ENCODE peak calls at places on chromosomes 12 and 14, in five cellular contexts. R, Q, D, F and Z are unnamed samples.

GRCh38 chr14:39035336-39035735 is 67.7 kb downstream of the SEC23A start:
- DNase-seq in R (no peak), D (no peak), F (no peak), Q (no peak), Z (no peak)

GRCh38 chr12:110578522-110579238 is 4.4 kb downstream of the PPTC7 start:
- DNase-seq in F (no peak), Q (no peak), R (no peak), D (no peak), Z (no peak)

GRCh38 chr12:21483531-21483930 is 17.9 kb downstream of the RECQL start:
- DNase-seq in R (no peak), Q (no peak), F (no peak), D (no peak), Z (no peak)

GRCh38 chr14:91866061-91866460 is 1.3 kb downstream of the TC2N start:
- DNase-seq in R (no peak), Q (no peak), F (no peak), D (no peak), Z (no peak)

GRCh38 chr14:76698191-76698590 is 63.1 kb upstream of the VASH1 start:
- DNase-seq in Q (no peak), F (no peak), R (no peak), D (no peak), Z (no peak)

GRCh38 chr14:55780156-55780946 is 200.3 kb downstream of the KTN1 start:
- DNase-seq in R (no peak), Q (no peak), D (no peak), F (no peak), Z (no peak)

GRCh38 chr14:30550335-30550734 is 8.6 kb upstream of the G2E3 start:
- DNase-seq in F (no peak), D (no peak), R (no peak), Q (no peak), Z (no peak)

GRCh38 chr14:77988966-77989365 is 181.2 kb upstream of the NRXN3 start:
- DNase-seq in F (no peak), Q (no peak), D (peak), R (no peak), Z (no peak)

GRCh38 chr12:110468212-110469048 is at the start of the genes FAM216A and GPN3:
- DNase-seq in D (peak), F (peak), Q (peak), R (peak), Z (peak)

GRCh38 chr14:93207468-93208308 is 632 bp downstream of the UBR7 start:
- DNase-seq in R (peak), Q (peak), F (no peak), D (no peak), Z (peak)

GRCh38 chr12:131598717-131599116 is 112.2 kb upstream of the SFSWAP start:
- DNase-seq in R (no peak), Q (no peak), F (no peak), D (no peak), Z (no peak)

GRCh38 chr14:51652168-51653095 is 722 bp downstream of the FRMD6 start:
- DNase-seq in R (peak), F (no peak), D (no peak), Q (peak), Z (no peak)

GRCh38 chr12:98320026-98320425 is 195.4 kb upstream of the TMPO start:
- DNase-seq in F (no peak), D (no peak), R (no peak), Q (no peak), Z (no peak)

GRCh38 chr12:56898938-56899337 is 35.3 kb downstream of the SDR9C7 start:
- DNase-seq in R (no peak), F (no peak), D (no peak), Q (no peak), Z (no peak)

GRCh38 chr14:90759370-90760054 is 56.7 kb downstream of the TTC7B start:
- DNase-seq in Q (no peak), F (no peak), R (no peak), D (no peak), Z (no peak)
- TF ChIP-seq FOXM1 in Q (no peak), F (no peak), R (no peak), D (no peak), Z (no peak)

DNA sequence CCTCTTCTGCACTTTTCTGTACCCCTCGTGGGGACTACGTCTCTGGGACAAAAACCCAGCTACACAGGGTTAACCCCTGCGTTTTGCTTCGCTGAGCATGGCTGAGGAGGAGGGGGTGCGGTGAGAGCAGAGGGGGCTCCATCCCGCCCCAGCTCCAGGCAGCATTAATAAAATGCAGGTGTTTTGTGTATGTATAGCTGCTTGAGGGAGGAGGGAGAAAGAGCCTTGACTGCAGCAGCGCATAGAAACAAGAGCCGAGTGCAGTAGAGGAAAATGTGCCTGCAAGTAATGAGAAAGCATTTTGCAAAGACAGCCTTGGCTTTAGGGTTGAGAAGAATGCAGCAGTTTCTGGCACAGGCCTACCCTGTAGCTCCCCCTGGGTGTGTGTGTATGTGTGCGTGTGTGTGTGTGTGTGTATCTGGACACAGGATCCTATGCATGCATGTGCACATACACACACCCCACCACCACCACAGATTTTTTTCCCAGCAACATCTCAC is 103.9 kb downstream of the ZFP36L1 start:
- DNase-seq in Q (no peak), D (no peak), F (no peak), R (peak), Z (no peak)
- TF ChIP-seq FOXM1 in Q (no peak), D (no peak), F (no peak), R (no peak), Z (no peak)

DNA sequence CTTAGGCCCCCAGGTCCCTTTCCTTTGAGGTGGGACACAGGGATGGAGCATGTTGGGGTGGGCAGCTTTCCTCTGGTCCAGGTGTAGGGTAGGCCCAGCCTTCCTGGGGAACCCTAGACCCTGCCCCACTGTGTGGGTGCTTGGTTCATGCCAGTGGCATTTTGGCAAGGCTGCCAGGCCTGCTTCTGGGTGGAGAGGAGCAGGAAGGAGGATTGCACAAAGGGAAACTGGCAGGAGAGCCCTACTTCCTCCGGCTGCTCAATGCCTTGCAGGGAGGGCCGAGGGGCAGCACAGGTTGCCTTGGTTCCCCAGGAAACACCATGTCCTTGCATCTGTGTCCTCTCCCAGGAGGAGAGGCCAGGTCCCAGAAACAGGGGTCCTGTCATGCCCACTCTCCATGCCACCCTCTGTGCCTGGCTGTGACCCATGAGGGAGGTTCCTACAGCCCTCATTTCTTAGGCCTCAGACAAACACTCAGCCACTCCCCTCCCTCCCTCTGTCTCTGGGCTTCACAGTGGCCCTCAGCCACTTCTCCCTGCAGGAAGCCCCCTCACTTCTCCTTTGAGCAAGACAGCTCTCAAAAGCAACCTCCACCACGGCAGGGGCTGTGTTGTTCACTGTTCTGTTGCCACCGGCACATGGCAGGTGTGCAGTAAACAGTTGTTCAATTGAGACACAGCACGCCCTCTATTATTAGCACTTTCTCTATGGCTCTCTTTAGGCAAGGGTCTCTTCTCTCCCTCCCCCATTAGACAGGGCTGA is 6.8 kb upstream of the KRT80 start:
- DNase-seq in D (no peak), Q (no peak), R (no peak), F (no peak), Z (no peak)
- TF ChIP-seq FOXM1 in D (no peak), Q (no peak), R (no peak), F (no peak), Z (no peak)

GRCh38 chr12:47077206-47078085 is 2.0 kb upstream of the PCED1B start:
- DNase-seq in D (no peak), F (no peak), Q (no peak), R (no peak), Z (no peak)

GRCh38 chr12:47078086-47078395 is 1.4 kb upstream of the PCED1B start:
- DNase-seq in F (no peak), R (no peak), Q (no peak), D (no peak), Z (no peak)

GRCh38 chr12:47079894-47080724 is at the start of gene AMIGO2:
- DNase-seq in D (no peak), R (no peak), F (no peak), Q (peak), Z (peak)

GRCh38 chr12:47079365-47079893 is at the start of gene PCED1B:
- DNase-seq in Q (peak), F (no peak), R (peak), D (peak), Z (peak)

GRCh38 chr12:47078733-47079364 is 572 bp upstream of the PCED1B start:
- DNase-seq in D (no peak), F (no peak), Q (peak), R (no peak), Z (no peak)
- TF ChIP-seq FOXM1 in D (no peak), F (no peak), Q (no peak), R (no peak), Z (no peak)

DNA sequence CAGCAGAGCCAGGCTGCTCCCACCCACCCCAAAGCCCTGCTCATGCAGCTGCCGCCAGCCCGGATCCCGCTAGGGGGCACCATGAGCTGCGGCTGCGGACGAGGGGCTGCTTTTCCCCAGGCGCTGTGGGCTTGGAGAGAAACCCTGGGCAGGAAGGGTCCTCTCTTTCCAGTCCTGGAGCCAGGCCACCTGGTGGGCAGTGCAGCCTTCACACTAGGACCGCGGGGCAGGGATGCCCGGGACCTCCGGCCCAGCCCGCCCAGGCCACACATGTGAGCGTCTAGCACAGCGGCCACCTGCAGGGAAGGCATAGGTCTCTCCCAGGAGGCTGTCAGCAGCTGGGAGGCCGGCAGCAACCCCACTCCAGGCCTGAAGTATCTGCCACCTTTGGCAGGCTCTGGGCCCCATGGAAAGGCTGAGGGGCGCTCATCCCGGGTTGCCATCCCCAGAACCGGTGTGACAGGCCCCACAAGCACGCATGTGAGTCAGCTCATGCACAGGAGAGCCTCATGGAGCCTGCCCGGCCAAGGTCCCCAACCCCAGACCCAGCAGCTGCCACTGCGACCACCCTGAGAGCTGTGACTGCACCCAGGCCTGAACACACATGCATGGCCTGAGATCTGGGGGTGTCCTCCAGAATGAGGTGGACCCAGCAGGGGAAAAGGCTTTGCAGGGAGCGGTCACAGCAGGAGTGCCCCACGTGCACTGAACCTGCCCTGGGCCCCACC is 280.0 kb upstream of the RTL1 start:
- DNase-seq in Q (peak), D (peak), F (no peak), R (peak), Z (peak)
- TF ChIP-seq FOXM1 in Q (no peak), D (no peak), F (no peak), R (no peak), Z (no peak)

GRCh38 chr14:36241183-36241582 is 64.7 kb upstream of the PTCSC3 start:
- DNase-seq in Q (no peak), F (no peak), D (no peak), R (no peak), Z (no peak)

GRCh38 chr14:36233217-36233616 is 56.7 kb upstream of the PTCSC3 start:
- DNase-seq in F (no peak), Q (no peak), D (no peak), R (no peak), Z (no peak)

GRCh38 chr14:36243183-36243582 is 66.7 kb upstream of the PTCSC3 start:
- DNase-seq in D (no peak), Q (no peak), F (no peak), R (no peak), Z (no peak)

GRCh38 chr14:36238666-36239363 is 62.3 kb upstream of the PTCSC3 start:
- DNase-seq in Q (no peak), F (no peak), D (no peak), R (no peak), Z (no peak)
- TF ChIP-seq FOXM1 in Q (no peak), F (no peak), D (no peak), R (no peak), Z (no peak)

DNA sequence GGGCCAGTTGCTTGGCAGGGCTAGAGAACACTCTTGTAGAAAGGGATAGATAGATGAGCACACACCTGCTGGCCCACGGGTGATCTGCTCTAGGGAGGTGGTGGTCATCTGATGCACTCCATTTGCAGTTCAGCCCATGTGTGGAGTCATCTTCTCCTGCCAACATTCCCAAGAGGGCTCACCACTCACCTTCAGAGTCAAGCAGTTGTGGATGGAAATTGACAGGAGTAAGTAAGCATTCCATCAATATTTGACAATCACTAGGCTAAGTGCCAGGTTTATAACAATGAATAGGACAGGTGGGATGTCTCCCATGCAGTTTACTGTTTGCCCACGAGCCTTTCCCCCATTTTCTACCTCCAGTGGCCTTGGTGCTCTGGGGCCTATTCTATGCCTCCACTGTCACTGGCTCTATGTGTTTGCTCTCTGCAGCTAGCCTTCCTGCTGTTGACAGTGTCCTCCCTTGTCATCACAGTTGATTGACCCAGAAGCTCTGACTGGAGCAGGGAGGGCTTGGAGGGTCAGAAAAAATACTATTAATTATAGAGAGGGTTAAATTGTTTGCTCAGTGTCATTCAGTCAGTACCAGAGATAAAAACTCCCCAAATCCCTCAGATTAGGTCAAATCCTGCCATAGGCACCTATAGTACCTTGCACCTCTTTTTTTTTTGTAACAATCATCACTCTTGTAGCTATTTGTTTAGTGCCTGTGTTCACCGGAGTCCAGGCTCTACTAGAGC is 134.6 kb upstream of the PZP start:
- DNase-seq in Q (no peak), R (no peak), F (no peak), D (peak), Z (no peak)
- TF ChIP-seq FOXM1 in Q (no peak), R (no peak), F (no peak), D (no peak), Z (no peak)